ENCODE peak calls at places on chromosomes 5 and 9, in eight cellular contexts. D is CD4-positive, CD25-positive, alpha-beta regulatory T cell; V is H9; H is pancreas; J is A549; E is stomach; P is testis; Y is tibial artery. O is an unnamed sample.
A peak's percentile ranks its signal among the peaks of the same experiment; 100 is the strongest.

GRCh38 chr5:42715791-42716190 is 40.8 kb upstream of the CCDC152 start:
- DNase-seq in D (no peak), V (no peak), H (no peak), J (no peak), E (no peak), P (no peak), Y (no peak), O (no peak)

GRCh38 chr5:80852331-80853245 is 107.6 kb upstream of the RASGRF2 start:
- DNase-seq in D (no peak), V (no peak), H (no peak), J (no peak), E (no peak), P (no peak), Y (no peak), O (no peak)

GRCh38 chr5:92963801-92964200 is 617.2 kb downstream of the NR2F1-AS1 start:
- DNase-seq in D (no peak), V (no peak), H (no peak), J (no peak), E (no peak), P (no peak), Y (no peak), O (no peak)

GRCh38 chr5:73312872-73313510 is 135.6 kb downstream of the FOXD1 start:
- DNase-seq in D (no peak), V (no peak), H (no peak), J (no peak), E (no peak), P (no peak), Y (no peak), O (no peak)

GRCh38 chr9:98687911-98688310 is 20.8 kb downstream of the GABBR2 start:
- DNase-seq in D (no peak), V (no peak), H (no peak), J (no peak), E (no peak), P (no peak), Y (no peak), O (no peak)

GRCh38 chr9:137602661-137603060 is 2.8 kb upstream of the ARRDC1 start:
- DNase-seq in D (no peak), V (no peak), H (no peak), J (no peak), E (no peak), P (no peak), Y (no peak), O (no peak)

GRCh38 chr5:179840766-179841165 is 17.9 kb downstream of the MRNIP start:
- DNase-seq in D (no peak), V (no peak), H (no peak), J (no peak), E (no peak), P (no peak), Y (no peak), O (no peak)

GRCh38 chr9:71763752-71764332 is 4.5 kb downstream of the CEMIP2 start:
- DNase-seq in D (no peak), V (no peak), H (no peak), J (no peak), E (no peak), P (no peak), Y (no peak), O (no peak)

GRCh38 chr9:32424616-32425015 is 40.2 kb downstream of the ACO1 start:
- DNase-seq in D (no peak), V (no peak), H (no peak), J (no peak), E (no peak), P (no peak), Y (no peak), O (no peak)

GRCh38 chr9:130053109-130053503 is 600 bp upstream of the GPR107 start:
- DNase-seq in D (no peak), V (no peak), H (no peak), J (no peak), E (no peak), P (no peak), Y (no peak), O (no peak)

GRCh38 chr9:130051855-130052254 is 1.9 kb upstream of the GPR107 start:
- DNase-seq in D (no peak), V (no peak), H (no peak), J (no peak), E (no peak), P (no peak), Y (no peak), O (no peak)

GRCh38 chr9:130053504-130054427 is at the start of gene GPR107:
- DNase-seq in D (peak; percentile 77), V (peak; percentile 77), H (peak; percentile 74), J (peak; percentile 92), E (peak; percentile 75), P (peak; percentile 85), Y (peak; percentile 70), O (peak; percentile 94)

GRCh38 chr9:130049431-130050210 is 4.1 kb upstream of the GPR107 start:
- DNase-seq in D (no peak), V (no peak), H (no peak), J (no peak), E (no peak), P (no peak), Y (no peak), O (no peak)

GRCh38 chr9:130050472-130050871 is 3.2 kb upstream of the GPR107 start:
- DNase-seq in D (no peak), V (no peak), H (no peak), J (no peak), E (no peak), P (no peak), Y (no peak), O (no peak)
- H3K4me1 ChIP-seq in D (peaks cover 35% of the 10 kb centered on the region), V (no peaks in the 10 kb centered on the region), H (peaks cover 13% of the 10 kb centered on the region), J (peaks cover 17% of the 10 kb centered on the region), E (peaks cover 28% of the 10 kb centered on the region), P (peaks cover 21% of the 10 kb centered on the region), Y (peaks cover 12% of the 10 kb centered on the region), O (peaks cover 45% of the 10 kb centered on the region)

DNA sequence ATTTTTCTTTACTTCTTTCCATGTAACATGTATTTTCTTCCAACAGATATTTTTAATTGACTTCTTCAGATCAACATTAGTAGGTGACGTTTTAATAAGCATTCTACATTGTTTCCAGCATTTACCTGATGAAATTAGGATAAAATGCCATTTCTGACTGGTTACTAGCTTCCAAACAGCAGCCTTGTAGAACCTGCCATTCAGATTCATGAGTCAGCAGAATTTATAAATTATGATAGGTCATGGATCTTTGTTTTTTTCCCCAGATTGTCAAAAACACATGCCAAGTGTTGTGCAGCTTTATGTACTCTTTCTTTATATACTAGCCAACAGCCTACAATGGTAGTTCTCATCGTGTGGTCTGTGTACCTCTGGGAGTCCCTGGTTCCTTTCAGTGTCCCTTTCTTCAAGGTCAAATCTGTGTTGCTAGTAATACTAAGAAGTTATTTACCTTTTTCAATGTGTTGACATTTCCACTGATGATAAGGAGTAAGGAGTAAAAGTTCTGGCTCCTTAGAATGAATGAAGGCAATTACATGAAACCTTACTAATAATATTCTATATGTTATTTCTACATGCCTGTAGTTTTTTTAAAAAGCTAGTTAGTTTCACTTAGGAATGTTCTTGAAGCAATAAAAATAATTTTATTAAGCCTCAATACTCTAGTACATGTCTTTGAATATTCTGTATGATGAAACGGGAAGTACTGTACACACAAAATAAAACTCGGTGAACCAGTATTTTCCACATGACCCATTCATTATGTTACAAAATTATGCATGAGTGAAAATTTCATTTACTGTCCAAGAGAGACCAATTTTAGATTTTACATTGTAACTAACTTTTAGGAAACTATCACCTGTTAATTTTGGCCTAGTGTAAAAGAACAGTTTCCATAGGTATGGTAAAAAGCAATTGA is 135.8 kb downstream of the ZCCHC7 start:
- DNase-seq in D (no peak), V (no peak), H (no peak), J (no peak), E (no peak), P (no peak), Y (no peak), O (no peak)
- H3K4me1 ChIP-seq in D (no peaks in the 10 kb centered on the region), V (peaks cover 10% of the 10 kb centered on the region), H (no peaks in the 10 kb centered on the region), J (no peaks in the 10 kb centered on the region), E (no peaks in the 10 kb centered on the region), P (no peaks in the 10 kb centered on the region), Y (no peaks in the 10 kb centered on the region), O (no peaks in the 10 kb centered on the region)

DNA sequence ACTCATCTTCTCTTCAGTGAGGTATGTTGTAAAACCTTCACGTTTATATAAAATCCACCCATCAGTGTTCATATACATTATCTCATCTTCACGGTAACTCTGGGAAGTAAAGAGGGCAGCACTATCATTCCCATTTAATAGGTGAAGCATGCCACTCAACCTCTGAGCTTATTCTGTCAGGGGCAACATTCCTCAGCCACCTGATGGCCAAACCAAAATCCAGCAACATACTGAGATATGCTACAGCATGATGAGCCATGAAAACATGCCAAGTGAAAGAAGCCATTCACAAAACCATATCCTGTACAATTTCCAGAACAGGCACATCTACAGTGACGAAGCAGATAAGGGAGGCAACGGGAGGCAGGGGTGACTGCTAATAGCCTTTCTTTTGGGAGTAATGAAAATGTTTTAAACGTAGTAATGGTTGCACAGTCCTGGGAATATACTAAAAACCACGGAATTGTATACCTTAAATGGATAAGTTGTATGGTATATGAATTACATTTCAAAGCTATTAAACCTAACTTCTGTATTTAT is 167.4 kb downstream of the TSSK1B start:
- DNase-seq in D (no peak), V (no peak), H (no peak), J (no peak), E (no peak), P (no peak), Y (no peak), O (no peak)
- H3K4me1 ChIP-seq in D (no peaks in the 10 kb centered on the region), V (peaks cover 18% of the 10 kb centered on the region), H (no peaks in the 10 kb centered on the region), J (no peaks in the 10 kb centered on the region), E (peaks cover 6% of the 10 kb centered on the region), P (no peaks in the 10 kb centered on the region), Y (no peaks in the 10 kb centered on the region), O (peaks cover 48% of the 10 kb centered on the region)

DNA sequence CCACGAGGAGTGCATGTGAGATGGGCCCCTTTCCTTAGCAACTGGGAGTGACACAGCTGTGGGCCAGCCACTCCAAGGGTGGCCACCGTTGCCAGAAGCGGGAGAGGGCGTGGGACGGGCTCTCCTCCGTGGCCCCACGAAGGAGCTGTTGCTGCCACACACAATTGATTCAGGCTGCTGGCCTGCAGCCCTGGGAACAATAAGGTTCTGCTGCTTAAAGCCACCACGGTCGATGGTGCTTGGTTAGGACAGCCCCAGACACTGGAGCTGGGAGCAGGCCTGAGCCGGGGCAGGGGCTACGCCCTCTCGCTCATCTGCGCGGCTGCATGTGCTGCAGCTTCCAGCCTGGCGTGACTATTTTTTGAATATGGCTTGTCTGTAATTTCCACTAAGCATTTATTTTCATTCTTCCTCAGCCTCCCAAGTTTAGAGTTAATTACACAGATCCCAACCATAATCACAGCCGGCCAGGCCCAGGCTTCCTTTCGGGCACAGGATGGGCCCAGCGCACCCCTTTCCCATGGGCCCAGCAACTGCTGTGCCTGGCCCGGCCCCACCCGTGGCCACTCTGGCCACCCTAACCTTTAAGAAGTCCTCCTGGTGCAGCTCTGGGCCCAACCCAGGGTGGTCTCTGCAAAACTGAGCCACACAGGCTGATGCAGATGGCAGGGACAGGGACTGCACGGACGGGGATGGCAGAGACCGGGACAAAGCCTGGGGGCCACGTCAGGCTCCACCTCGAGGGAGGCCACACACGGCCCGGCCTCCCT is 49.7 kb downstream of the VAV2 start:
- DNase-seq in D (no peak), V (no peak), H (no peak), J (no peak), E (no peak), P (no peak), Y (no peak), O (no peak)
- H3K4me1 ChIP-seq in D (no peaks in the 10 kb centered on the region), V (no peaks in the 10 kb centered on the region), H (peaks cover 13% of the 10 kb centered on the region), J (no peaks in the 10 kb centered on the region), E (no peaks in the 10 kb centered on the region), P (no peaks in the 10 kb centered on the region), Y (no peaks in the 10 kb centered on the region), O (no peaks in the 10 kb centered on the region)

O was measured in esophagus muscularis mucosa.